ENCODE peak calls at places on chromosomes 12 and 14, in nine cellular contexts. Q is activated T-helper 1 cell treated with anti-CD3 and anti-CD28 coated beads, Interleukin-12 subunit alpha, Interleukin-12 subunit beta, Interleukin-2, Interleukin-4 antibody, amounts not matched to agents 30 ng/mL and 10 ng/mL and 1 ng/mL, durations not matched to agents 14 hours and 24 hours and 36 hours; S is activated CD4-positive, alpha-beta T cell treated with anti-CD3 and anti-CD28 coated beads, Interleukin-2, amount 50 U/mL, for 24 hours; D is nephron progenitor cell; V is NCI-H1092 treated with DMSO at 0.1 percent for 48 hours; Z is HAP-1; B is tibial artery; Y is GM13977; E is NCI-H1417. L is an unnamed sample.

GRCh38 chr14:72646861-72647528 is 246.9 kb downstream of the DPF3 start:
- DNase-seq in E (no peak), S (no peak), V (no peak), B (no peak), Y (no peak), Q (no peak), D (no peak), Z (no peak), L (no peak)

GRCh38 chr14:23070262-23071129 is 13.2 kb upstream of the CDH24 start:
- DNase-seq in S (no peak), D (no peak), Z (no peak), V (no peak), E (no peak), B (no peak), Y (peak; percentile 11), Q (no peak), L (no peak)

GRCh38 chr12:114476159-114476558 is 70.2 kb upstream of the TBX5 start:
- DNase-seq in S (no peak), E (peak; percentile 65), Q (no peak), Y (no peak), Z (peak; percentile 23), B (no peak), D (no peak), V (peak; percentile 34), L (peak; percentile 24)

GRCh38 chr12:65300679-65301349 is 22.3 kb downstream of the MSRB3 start:
- DNase-seq in Y (no peak), Z (peak; percentile 56), D (peak; percentile 12), S (no peak), Q (no peak), V (no peak), E (no peak), B (no peak), L (peak; percentile 24)

GRCh38 chr12:123973552-123974341 is 732 bp downstream of the ZNF664 start:
- DNase-seq in Y (no peak), D (peak; percentile 58), V (no peak), S (peak; percentile 7), Q (peak; percentile 22), Z (peak; percentile 54), B (peak; percentile 41), E (peak; percentile 48), L (no peak)

GRCh38 chr12:13425766-13426165 is 229.2 kb downstream of the EMP1 start:
- DNase-seq in Z (no peak), B (no peak), Q (no peak), S (no peak), D (no peak), V (no peak), Y (no peak), E (no peak), L (no peak)

GRCh38 chr14:80278293-80279037 is 67.2 kb upstream of the DIO2 start:
- DNase-seq in Y (no peak), V (no peak), Z (no peak), S (no peak), D (no peak), Q (no peak), B (peak; percentile 32), E (no peak), L (no peak)

GRCh38 chr12:24268663-24269186 is 319.3 kb upstream of the SOX5 start:
- DNase-seq in V (no peak), Y (no peak), E (no peak), Q (no peak), D (no peak), B (no peak), Z (no peak), S (no peak), L (no peak)

GRCh38 chr12:120140603-120141002 is 24.1 kb upstream of the RAB35 start:
- DNase-seq in Z (no peak), S (no peak), V (no peak), B (no peak), Q (no peak), E (no peak), Y (no peak), D (no peak), L (no peak)

GRCh38 chr12:6394398-6394797 is 10.4 kb downstream of the LTBR start:
- DNase-seq in E (no peak), S (no peak), V (no peak), Y (no peak), D (no peak), Q (no peak), Z (no peak), B (no peak), L (no peak)

GRCh38 chr12:65615091-65615490 is 209.2 kb upstream of the HMGA2 start:
- DNase-seq in V (no peak), Z (no peak), D (no peak), Q (no peak), B (no peak), E (no peak), Y (no peak), S (no peak), L (no peak)

GRCh38 chr12:29241821-29242591 is 92.9 kb downstream of the FAR2 start:
- DNase-seq in D (no peak), E (no peak), B (peak; percentile 45), Q (no peak), V (no peak), S (no peak), Y (peak; percentile 15), Z (no peak), L (peak; percentile 80)

GRCh38 chr12:51025748-51026654 is at the start of gene SLC11A2:
- DNase-seq in Z (peak; percentile 97), S (peak; percentile 90), B (peak; percentile 96), D (peak; percentile 91), Y (peak; percentile 96), Q (peak; percentile 91), V (peak; percentile 90), E (peak; percentile 96), L (peak; percentile 99)

L was measured in LoVo.